ENCODE peak calls at places on chromosomes 4 and X, in nine cellular contexts. P is prostate gland; Y is nucleus accumbens; F is activated CD4-positive, alpha-beta memory T cell treated with anti-CD3 and anti-CD28 coated beads, Interleukin-2, amount 10 ng/mL, durations not matched to agents 7 days and 5 days; R is NCI-H1930; V is iris pigment epithelial cell; Q is AG08395; W is activated naive CD4-positive, alpha-beta T cell treated with Interleukin-2 at 50 U/mL for 16 hours; H is endothelial cell. B is an unnamed sample.

GRCh38 chr4:186593587-186593973 is 38.2 kb upstream of the MTNR1A start:
- DNase-seq in P (no peak), Y (no peak), F (no peak), R (no peak), V (no peak), Q (no peak), W (no peak), H (no peak), B (no peak)

GRCh38 chr4:127782025-127782274 is 172 bp upstream of the HSPA4L start:
- DNase-seq in P (peak), Y (no peak), F (no peak), R (peak), V (peak), Q (peak), W (no peak), H (peak), B (peak)

GRCh38 chrX:19272452-19272851 is 71.3 kb upstream of the PDHA1 start:
- DNase-seq in P (no peak), Y (no peak), F (no peak), R (no peak), V (peak), Q (no peak), W (no peak), H (no peak), B (no peak)

GRCh38 chr4:55086561-55086960 is 38.8 kb downstream of the KDR start:
- DNase-seq in P (no peak), Y (peak), F (no peak), R (no peak), V (no peak), Q (no peak), W (no peak), H (no peak), B (no peak)

GRCh38 chr4:84091266-84091665 is 407.8 kb downstream of the NKX6-1 start:
- DNase-seq in P (no peak), Y (no peak), F (no peak), R (no peak), V (no peak), Q (no peak), W (no peak), H (no peak), B (no peak)

GRCh38 chr4:183659919-183660318 is 826 bp downstream of the TRAPPC11 start:
- DNase-seq in P (no peak), Y (no peak), F (no peak), R (no peak), V (peak), Q (peak), W (no peak), H (no peak), B (no peak)

GRCh38 chrX:19627533-19627932 is 112.2 kb upstream of the MAP3K15 start:
- DNase-seq in P (no peak), Y (no peak), F (peak), R (no peak), V (peak), Q (no peak), W (peak), H (no peak), B (no peak)

GRCh38 chrX:37830371-37830770 is 17.0 kb downstream of the DYNLT3 start:
- DNase-seq in P (no peak), Y (no peak), F (no peak), R (no peak), V (no peak), Q (no peak), W (no peak), H (no peak), B (no peak)

GRCh38 chrX:121863976-121864375 is 816.6 kb downstream of the GLUD2 start:
- DNase-seq in P (no peak), Y (no peak), F (no peak), R (no peak), V (no peak), Q (no peak), W (no peak), H (no peak), B (no peak)

GRCh38 chr4:109947457-109947856 is 34.8 kb downstream of the EGF start:
- DNase-seq in P (no peak), Y (no peak), F (no peak), R (no peak), V (peak), Q (peak), W (no peak), H (no peak), B (no peak)

GRCh38 chr4:48081196-48081595 is 52.9 kb downstream of the TXK start:
- DNase-seq in P (no peak), Y (no peak), F (no peak), R (no peak), V (peak), Q (peak), W (no peak), H (no peak), B (no peak)

GRCh38 chrX:67543818-67544217 is at the start of gene AR:
- DNase-seq in P (peak), Y (no peak), F (no peak), R (no peak), V (peak), Q (peak), W (no peak), H (peak), B (no peak)

GRCh38 chr4:142846729-142847606 is 867 bp upstream of the INPP4B start:
- DNase-seq in P (peak), Y (peak), F (peak), R (peak), V (no peak), Q (no peak), W (peak), H (peak), B (no peak)

GRCh38 chr4:150960079-150960478 is 55.0 kb downstream of the LRBA start:
- DNase-seq in P (no peak), Y (no peak), F (no peak), R (no peak), V (peak), Q (peak), W (no peak), H (no peak), B (no peak)

GRCh38 chrX:48823029-48823428 is 3.3 kb upstream of the ERAS start:
- DNase-seq in P (no peak), Y (no peak), F (no peak), R (no peak), V (no peak), Q (no peak), W (no peak), H (no peak), B (no peak)

GRCh38 chr4:168128601-168129000 is 36.3 kb downstream of the ANXA10 start:
- DNase-seq in P (no peak), Y (no peak), F (no peak), R (no peak), V (no peak), Q (no peak), W (no peak), H (no peak), B (no peak)

GRCh38 chr4:185209031-185209851 is at the start of gene SNX25:
- DNase-seq in P (peak), Y (peak), F (peak), R (peak), V (peak), Q (peak), W (peak), H (peak), B (no peak)

GRCh38 chr4:2434420-2434819 is 15.7 kb downstream of the CFAP99 start:
- DNase-seq in P (no peak), Y (no peak), F (no peak), R (no peak), V (no peak), Q (no peak), W (no peak), H (no peak), B (no peak)

GRCh38 chrX:108443065-108443464 is 3.4 kb downstream of the COL4A5 start:
- DNase-seq in P (no peak), Y (no peak), F (no peak), R (no peak), V (no peak), Q (no peak), W (no peak), H (no peak), B (no peak)

GRCh38 chr4:53015681-53016080 is 153.6 kb downstream of the RASL11B start:
- DNase-seq in P (no peak), Y (no peak), F (no peak), R (no peak), V (peak), Q (no peak), W (no peak), H (peak), B (no peak)

GRCh38 chrX:18422886-18423285 is 2.5 kb upstream of the CDKL5 start:
- DNase-seq in P (no peak), Y (no peak), F (no peak), R (no peak), V (peak), Q (no peak), W (no peak), H (no peak), B (no peak)

GRCh38 chrX:150767475-150768131 is 74.4 kb downstream of the MTMR1 start:
- DNase-seq in P (no peak), Y (no peak), F (no peak), R (no peak), V (peak), Q (peak), W (peak), H (no peak), B (no peak)

GRCh38 chr4:184382189-184382846 is 92.0 kb downstream of the IRF2 start:
- DNase-seq in P (no peak), Y (no peak), F (peak), R (no peak), V (no peak), Q (no peak), W (no peak), H (no peak), B (no peak)

GRCh38 chrX:124239911-124240310 is 92.5 kb upstream of the TEX13D start:
- DNase-seq in P (no peak), Y (no peak), F (peak), R (no peak), V (no peak), Q (no peak), W (peak), H (no peak), B (no peak)